ENCODE peak calls at places on chromosomes 11 and 22, in four cellular contexts. G is osteoblast, E is cardiac muscle cell, H is IMR-90. W is an unnamed sample. For H3K27me3 and H3K36me3, the result is how much of the 10 kb centered on the place peaks cover.

GRCh38 chr11:74288161-74288560 is 23.3 kb downstream of the P4HA3 start:
- DNase-seq in G (peak), E (peak), H (peak), W (no peak)

GRCh38 chr11:134063096-134063495 is 5.8 kb upstream of the JAM3 start:
- DNase-seq in G (no peak), E (no peak), H (no peak), W (no peak)

GRCh38 chr11:74121804-74122203 is 49.0 kb downstream of the C2CD3 start:
- DNase-seq in G (no peak), E (no peak), H (no peak), W (no peak)

GRCh38 chr11:129785383-129786111 is 30.1 kb upstream of the TMEM45B start:
- DNase-seq in G (no peak), E (peak), H (peak), W (peak)

GRCh38 chr11:82907376-82907775 is 5.8 kb downstream of the DDIAS start:
- DNase-seq in G (no peak), E (no peak), H (no peak), W (no peak)

GRCh38 chr11:102610198-102610597 is 14.9 kb downstream of the MMP20 start:
- DNase-seq in G (no peak), E (no peak), H (no peak), W (no peak)

GRCh38 chr11:20157768-20158167 is 2.5 kb downstream of the DBX1 start:
- DNase-seq in G (peak), E (no peak), H (no peak), W (peak)

GRCh38 chr11:6988506-6988905 is 31.6 kb downstream of the ZNF214 start:
- DNase-seq in G (no peak), E (no peak), H (peak), W (no peak)

GRCh38 chr11:12413141-12414055 is 36.0 kb downstream of the PARVA start:
- DNase-seq in G (no peak), E (no peak), H (peak), W (no peak)

GRCh38 chr11:86108890-86109638 is 40.2 kb upstream of the PICALM start:
- DNase-seq in G (no peak), E (no peak), H (no peak), W (no peak)

GRCh38 chr11:113271551-113272245 is 42.7 kb upstream of the TTC12 start:
- DNase-seq in G (no peak), E (no peak), H (no peak), W (no peak)

GRCh38 chr11:73870261-73870660 is 6.4 kb downstream of the COA4 start:
- DNase-seq in G (no peak), E (no peak), H (no peak), W (no peak)

GRCh38 chr11:117230286-117230961 is 1.4 kb downstream of the PCSK7 start:
- DNase-seq in G (peak), E (peak), H (peak), W (no peak)

GRCh38 chr11:119300198-119300964 is 16.5 kb downstream of the MCAM start:
- DNase-seq in G (no peak), E (no peak), H (no peak), W (no peak)

GRCh38 chr11:117437041-117437790 is 109.6 kb downstream of the CEP164 start:
- DNase-seq in G (peak), E (no peak), H (no peak), W (peak)

GRCh38 chr11:62497132-62497915 is 49.3 kb downstream of the AHNAK start:
- DNase-seq in G (no peak), E (peak), H (peak), W (peak)

GRCh38 chr22:34015642-34016041 is 95.4 kb upstream of the LARGE1 start:
- DNase-seq in G (no peak), E (no peak), H (no peak), W (no peak)

GRCh38 chr11:73481626-73482025 is 105.4 kb downstream of the RELT start:
- DNase-seq in G (no peak), E (no peak), H (no peak), W (no peak)

GRCh38 chr11:34480339-34480738 is 33.3 kb downstream of the ELF5 start:
- DNase-seq in G (no peak), E (peak), H (peak), W (no peak)

GRCh38 chr11:44346983-44347382 is 37.0 kb upstream of the ALX4 start:
- DNase-seq in G (no peak), E (no peak), H (no peak), W (no peak)
- H3K27me3 ChIP-seq in G (under half), E (under half), H (under half), W (under half)

GRCh38 chr11:89016214-89016613 is 49.6 kb downstream of the GRM5 start:
- DNase-seq in G (no peak), E (no peak), H (no peak), W (no peak)

GRCh38 chr11:89021339-89021738 is 44.4 kb downstream of the GRM5 start:
- DNase-seq in G (peak), E (no peak), H (no peak), W (no peak)

DNA sequence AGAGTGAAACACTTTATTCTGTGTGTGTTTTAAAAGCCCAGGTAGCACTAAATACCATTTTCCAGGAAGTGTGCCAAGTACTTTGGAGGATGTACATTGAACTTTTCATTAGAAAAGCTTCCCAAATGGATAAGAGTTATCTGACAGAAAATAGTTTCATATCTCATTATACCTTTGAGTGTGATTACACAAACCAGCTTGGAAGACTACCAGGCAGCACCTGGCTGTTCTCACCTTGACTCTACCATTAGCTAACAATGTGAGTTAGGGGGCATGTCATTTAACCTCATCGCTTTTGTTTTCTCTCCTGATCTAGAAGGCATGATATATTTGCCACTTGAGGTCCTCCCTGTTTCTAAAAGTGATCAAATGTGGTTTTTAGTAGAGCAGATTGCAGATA is 50.2 kb downstream of the GRM5 start:
- DNase-seq in G (no peak), E (no peak), H (no peak), W (no peak)
- H3K4me3 ChIP-seq in G (no peak), E (no peak), H (no peak), W (no peak)

GRCh38 chr22:17880020-17880419 is 105.8 kb upstream of the BID start:
- DNase-seq in G (no peak), E (no peak), H (no peak), W (peak)
- H3K36me3 ChIP-seq in G (under half), E (under half), H (under half), W (under half)

DNA sequence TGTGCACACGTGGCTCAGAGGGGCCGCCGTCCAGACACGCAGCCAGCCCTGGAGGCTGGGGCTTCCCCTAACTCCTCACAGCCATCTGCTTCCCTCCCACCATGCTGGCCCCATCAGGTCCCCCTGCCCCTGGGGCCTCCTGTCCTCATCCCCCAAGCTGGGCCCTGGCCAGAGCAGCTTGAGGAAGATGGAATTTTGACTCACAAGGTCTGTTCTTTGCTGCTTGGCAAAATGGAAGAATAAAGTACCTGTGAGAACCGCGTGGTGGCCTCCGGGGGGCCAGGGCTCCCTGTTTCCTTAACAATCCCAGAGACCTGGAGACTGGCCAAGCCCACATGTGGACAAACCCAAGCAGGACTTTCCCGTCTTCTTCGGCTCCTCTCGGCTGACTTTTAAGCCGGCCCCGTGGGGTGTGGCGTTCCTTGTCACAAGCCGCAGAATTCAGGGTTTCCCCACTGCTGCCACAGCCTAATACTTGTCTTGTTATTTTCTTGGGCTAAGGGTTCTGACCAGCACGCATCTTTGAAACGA is 872.8 kb downstream of the BRD1 start:
- DNase-seq in G (peak), E (no peak), H (no peak), W (peak)
- H3K27me3 ChIP-seq in G (under half), E (under half), H (under half), W (under half)

GRCh38 chr11:101100601-101101000 is 29.0 kb downstream of the PGR start:
- DNase-seq in G (no peak), E (no peak), H (no peak), W (no peak)
- H3K4me3 ChIP-seq in G (no peak), E (no peak), H (no peak), W (no peak)

GRCh38 chr11:90187839-90188238 is 35.0 kb downstream of the CHORDC1 start:
- DNase-seq in G (no peak), E (no peak), H (no peak), W (no peak)
- H3K36me3 ChIP-seq in G (under half), E (under half), H (under half), W (under half)

GRCh38 chr11:45432910-45433309 is 146.8 kb upstream of the SYT13 start:
- DNase-seq in G (no peak), E (no peak), H (no peak), W (no peak)
- H3K27me3 ChIP-seq in G (under half), E (under half), H (under half), W (under half)